ENCODE peak calls at places on chromosomes 4 and X, in ten cellular contexts. S, X, M, P, E, I, G, C, Y and H are unnamed samples. For H3K27me3, the result is how much of the 10 kb centered on the place peaks cover.

GRCh38 chr4:102825261-102826071 is 1.9 kb downstream of the UBE2D3 start:
- DNase-seq in S (no peak), X (peak), M (peak), P (peak), E (no peak), I (peak), G (no peak), C (peak), Y (no peak), H (no peak)

GRCh38 chrX:6228720-6229119 is at the start of gene NLGN4X:
- DNase-seq in S (no peak), X (no peak), M (no peak), P (no peak), E (no peak), I (peak), G (no peak), C (no peak), Y (no peak), H (no peak)

GRCh38 chr4:114383721-114384120 is 214.9 kb upstream of the UGT8 start:
- DNase-seq in S (no peak), X (no peak), M (no peak), P (no peak), E (no peak), I (peak), G (no peak), C (no peak), Y (no peak), H (no peak)

GRCh38 chrX:522456-522855 is 108.1 kb upstream of the SHOX start:
- DNase-seq in S (no peak), X (no peak), M (no peak), P (no peak), E (no peak), I (no peak), G (no peak), C (no peak), Y (no peak), H (no peak)

GRCh38 chr4:48016141-48017107 is at the start of the genes CNGA1 and NIPAL1:
- DNase-seq in S (no peak), X (no peak), M (peak), P (peak), E (peak), I (peak), G (peak), C (peak), Y (peak), H (peak)

GRCh38 chr4:185958094-185958493 is 110.9 kb upstream of the TLR3 start:
- DNase-seq in S (no peak), X (no peak), M (no peak), P (no peak), E (no peak), I (no peak), G (no peak), C (no peak), Y (no peak), H (no peak)

GRCh38 chrX:150887906-150888465 is 10.5 kb downstream of the CD99L2 start:
- DNase-seq in S (no peak), X (no peak), M (no peak), P (no peak), E (no peak), I (peak), G (no peak), C (no peak), Y (no peak), H (no peak)

GRCh38 chrX:40054793-40055192 is 43.0 kb downstream of the BCOR start:
- DNase-seq in S (no peak), X (no peak), M (no peak), P (no peak), E (no peak), I (peak), G (no peak), C (no peak), Y (no peak), H (no peak)

GRCh38 chr4:54228563-54229501 is at the start of gene PDGFRA:
- DNase-seq in S (no peak), X (no peak), M (no peak), P (peak), E (peak), I (peak), G (peak), C (peak), Y (no peak), H (no peak)

GRCh38 chr4:8868321-8869001 is 3.2 kb downstream of the HMX1 start:
- DNase-seq in S (no peak), X (no peak), M (no peak), P (no peak), E (no peak), I (no peak), G (no peak), C (no peak), Y (no peak), H (no peak)

GRCh38 chrX:9431281-9431680 is 33.6 kb upstream of the TBL1X start:
- DNase-seq in S (no peak), X (no peak), M (no peak), P (no peak), E (no peak), I (no peak), G (no peak), C (no peak), Y (no peak), H (no peak)

GRCh38 chrX:135982860-135983259 is 2.4 kb upstream of the SLC9A6 start:
- DNase-seq in S (no peak), X (no peak), M (no peak), P (no peak), E (no peak), I (no peak), G (no peak), C (no peak), Y (no peak), H (no peak)

GRCh38 chrX:3178329-3178728 is 137.1 kb downstream of the ARSF start:
- DNase-seq in S (no peak), X (no peak), M (no peak), P (no peak), E (no peak), I (no peak), G (no peak), C (no peak), Y (no peak), H (no peak)

GRCh38 chr4:183266386-183266785 is 53.7 kb downstream of the CLDN22 start:
- DNase-seq in S (no peak), X (no peak), M (no peak), P (no peak), E (no peak), I (no peak), G (no peak), C (no peak), Y (no peak), H (no peak)

GRCh38 chr4:34636623-34637022 is 1607.7 kb downstream of the ARAP2 start:
- DNase-seq in S (no peak), X (no peak), M (no peak), P (no peak), E (no peak), I (no peak), G (no peak), C (no peak), Y (no peak), H (no peak)

GRCh38 chrX:132610536-132610935 is 121.7 kb upstream of the MBNL3 start:
- DNase-seq in S (no peak), X (no peak), M (no peak), P (no peak), E (no peak), I (no peak), G (no peak), C (no peak), Y (no peak), H (no peak)

GRCh38 chrX:51891821-51892551 is 1.4 kb upstream of the MAGED1 start:
- DNase-seq in S (no peak), X (no peak), M (no peak), P (no peak), E (peak), I (peak), G (peak), C (peak), Y (no peak), H (no peak)

GRCh38 chr4:37983951-37984350 is 23.8 kb downstream of the PTTG2 start:
- DNase-seq in S (no peak), X (no peak), M (no peak), P (no peak), E (no peak), I (no peak), G (no peak), C (no peak), Y (no peak), H (no peak)

GRCh38 chrX:39601193-39602085 is 496.3 kb downstream of the BCOR start:
- DNase-seq in S (no peak), X (no peak), M (no peak), P (no peak), E (no peak), I (no peak), G (no peak), C (no peak), Y (no peak), H (no peak)

GRCh38 chrX:24506082-24506481 is 41.0 kb downstream of the PDK3 start:
- DNase-seq in S (no peak), X (no peak), M (no peak), P (no peak), E (no peak), I (peak), G (no peak), C (no peak), Y (no peak), H (no peak)

GRCh38 chr4:2320746-2321145 is 58.8 kb upstream of the MXD4 start:
- DNase-seq in S (no peak), X (no peak), M (peak), P (peak), E (peak), I (no peak), G (no peak), C (no peak), Y (no peak), H (no peak)

GRCh38 chrX:48702716-48703115 is 6.2 kb downstream of the SUV39H1 start:
- DNase-seq in S (no peak), X (no peak), M (no peak), P (no peak), E (no peak), I (no peak), G (no peak), C (no peak), Y (no peak), H (no peak)

GRCh38 chrX:13732246-13733067 is 2.0 kb downstream of the TRAPPC2 start:
- DNase-seq in S (no peak), X (no peak), M (no peak), P (no peak), E (no peak), I (peak), G (no peak), C (no peak), Y (no peak), H (no peak)

GRCh38 chr4:2322227-2322626 is 60.3 kb upstream of the MXD4 start:
- DNase-seq in S (no peak), X (no peak), M (peak), P (peak), E (peak), I (no peak), G (no peak), C (no peak), Y (no peak), H (no peak)

GRCh38 chr4:185874516-185875230 is 62.7 kb upstream of the SORBS2 start:
- DNase-seq in S (no peak), X (no peak), M (no peak), P (no peak), E (no peak), I (peak), G (no peak), C (no peak), Y (no peak), H (no peak)

GRCh38 chr4:38313999-38314561 is 349.9 kb upstream of the KLF3 start:
- DNase-seq in S (no peak), X (no peak), M (no peak), P (no peak), E (no peak), I (peak), G (no peak), C (no peak), Y (peak), H (no peak)

GRCh38 chrX:10574663-10575062 is 45.7 kb downstream of the MID1 start:
- DNase-seq in S (no peak), X (no peak), M (no peak), P (no peak), E (no peak), I (peak), G (no peak), C (no peak), Y (no peak), H (no peak)

GRCh38 chr4:87219648-87220093 is 747 bp downstream of the KLHL8 start:
- DNase-seq in S (no peak), X (no peak), M (peak), P (no peak), E (no peak), I (peak), G (no peak), C (peak), Y (peak), H (peak)

GRCh38 chr4:69054578-69055200 is 41.6 kb upstream of the UGT2B7 start:
- DNase-seq in S (no peak), X (peak), M (peak), P (no peak), E (no peak), I (peak), G (no peak), C (no peak), Y (no peak), H (no peak)

GRCh38 chr4:101114936-101115372 is 232.4 kb downstream of the PPP3CA start:
- DNase-seq in S (no peak), X (peak), M (no peak), P (no peak), E (no peak), I (peak), G (no peak), C (no peak), Y (no peak), H (no peak)

GRCh38 chr4:83996254-83996653 is 460.3 kb downstream of the GPAT3 start:
- DNase-seq in S (no peak), X (no peak), M (no peak), P (no peak), E (no peak), I (no peak), G (no peak), C (no peak), Y (no peak), H (no peak)

GRCh38 chr4:83989835-83990234 is 453.9 kb downstream of the GPAT3 start:
- DNase-seq in S (no peak), X (no peak), M (no peak), P (no peak), E (no peak), I (no peak), G (no peak), C (no peak), Y (no peak), H (no peak)

DNA sequence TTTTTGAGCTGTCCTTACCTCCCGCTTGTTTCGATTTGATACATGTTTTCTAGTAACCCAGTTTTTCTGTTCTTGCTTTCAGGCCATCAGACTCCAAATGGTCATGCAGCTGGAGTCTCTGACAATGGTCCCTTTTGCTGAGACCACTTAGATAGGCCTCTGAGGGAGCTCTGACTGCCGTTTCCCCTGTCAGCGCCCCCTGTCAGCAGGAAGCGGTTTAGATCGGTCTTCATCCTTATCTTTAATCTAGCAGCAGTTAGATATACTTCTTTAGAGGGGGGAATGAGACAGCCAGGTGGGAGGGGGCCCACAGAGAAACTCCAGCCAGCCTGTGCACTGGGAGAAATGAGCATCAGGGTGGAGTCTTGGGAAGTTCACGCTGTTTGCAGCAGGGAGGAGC is 457.9 kb downstream of the GPAT3 start:
- DNase-seq in S (no peak), X (no peak), M (no peak), P (no peak), E (no peak), I (no peak), G (no peak), C (no peak), Y (no peak), H (no peak)
- TF ChIP-seq CTCF in S (no peak), X (peak), M (no peak), P (no peak), E (no peak), I (no peak), G (no peak), C (no peak), Y (peak), H (no peak)

DNA sequence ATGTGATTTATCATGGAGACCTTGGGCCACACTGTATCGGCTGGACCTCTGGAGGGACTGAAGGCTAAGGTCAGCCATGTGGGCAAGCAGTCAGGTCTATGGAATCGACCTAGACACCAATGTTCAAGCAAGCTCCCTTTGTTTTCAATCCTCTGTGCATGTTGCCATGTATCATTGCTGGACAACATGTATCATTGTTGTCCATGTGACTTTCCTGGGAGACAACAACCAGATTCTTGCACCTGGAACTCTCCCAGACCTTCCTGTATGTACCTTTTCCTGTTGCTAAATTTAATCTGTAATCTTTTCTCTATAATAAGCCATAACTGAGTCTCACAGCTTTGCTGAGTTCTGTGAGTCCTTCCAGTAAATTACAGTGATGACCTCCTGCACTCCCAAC is 329.4 kb upstream of the BOD1L1 start:
- DNase-seq in S (no peak), X (no peak), M (no peak), P (no peak), E (no peak), I (no peak), G (no peak), C (no peak), Y (no peak), H (no peak)
- H3K4me3 ChIP-seq in S (no peak), X (no peak), M (no peak), P (no peak), E (no peak), I (no peak), G (no peak), C (no peak), Y (no peak), H (no peak)

DNA sequence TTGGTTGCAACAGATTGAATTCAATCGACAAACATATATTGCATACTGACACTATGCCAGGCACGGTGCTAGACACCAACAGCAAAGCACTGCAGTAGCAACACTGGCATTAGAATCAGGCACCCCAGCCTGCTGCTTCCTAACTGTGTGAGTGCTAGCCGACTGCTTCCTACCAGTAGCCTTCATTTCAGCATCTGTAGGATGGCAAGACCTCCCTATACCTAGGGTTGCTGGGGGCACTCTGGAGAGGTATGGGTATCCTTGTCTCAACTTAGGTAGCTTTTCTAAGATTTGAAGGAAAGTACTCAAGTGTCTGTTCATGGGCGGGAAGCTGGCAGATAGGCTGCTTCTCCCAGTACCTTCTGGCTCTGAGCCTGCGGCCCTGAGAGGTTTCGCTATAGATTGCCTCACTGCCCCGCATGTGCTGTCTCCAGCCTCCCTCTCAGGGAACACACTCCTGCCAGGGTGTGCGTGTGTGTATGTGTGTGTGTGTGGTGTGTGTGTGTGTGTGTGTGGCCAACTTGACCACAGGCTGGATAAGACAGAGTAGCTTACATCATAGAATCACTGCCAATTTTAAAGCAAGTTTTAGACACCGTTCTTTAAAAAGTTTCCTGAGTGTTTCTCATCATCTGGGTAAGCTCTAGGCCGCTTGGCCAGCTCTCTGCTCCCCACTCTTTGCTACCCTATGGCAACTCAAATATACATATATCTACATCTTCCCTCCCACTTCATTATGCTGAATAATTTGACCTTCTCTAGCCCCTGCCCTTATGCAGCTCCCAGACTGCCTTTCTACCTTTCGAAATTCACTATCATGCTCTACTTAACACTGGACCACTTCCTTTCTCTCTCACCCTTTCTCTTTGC is 97.0 kb upstream of the PJA1 start:
- DNase-seq in S (no peak), X (no peak), M (no peak), P (no peak), E (no peak), I (peak), G (no peak), C (peak), Y (no peak), H (no peak)
- H3K27me3 ChIP-seq in S (under half), X (under half), M (under half), P (half or more), E (under half), I (under half), G (under half), C (under half), Y (under half), H (under half)

GRCh38 chrX:121308276-121308805 is 260.9 kb downstream of the GLUD2 start:
- DNase-seq in S (no peak), X (peak), M (peak), P (no peak), E (no peak), I (peak), G (no peak), C (peak), Y (no peak), H (no peak)
- TF ChIP-seq CTCF in S (no peak), X (peak), M (peak), P (no peak), E (no peak), I (peak), G (no peak), C (peak), Y (peak), H (peak)

DNA sequence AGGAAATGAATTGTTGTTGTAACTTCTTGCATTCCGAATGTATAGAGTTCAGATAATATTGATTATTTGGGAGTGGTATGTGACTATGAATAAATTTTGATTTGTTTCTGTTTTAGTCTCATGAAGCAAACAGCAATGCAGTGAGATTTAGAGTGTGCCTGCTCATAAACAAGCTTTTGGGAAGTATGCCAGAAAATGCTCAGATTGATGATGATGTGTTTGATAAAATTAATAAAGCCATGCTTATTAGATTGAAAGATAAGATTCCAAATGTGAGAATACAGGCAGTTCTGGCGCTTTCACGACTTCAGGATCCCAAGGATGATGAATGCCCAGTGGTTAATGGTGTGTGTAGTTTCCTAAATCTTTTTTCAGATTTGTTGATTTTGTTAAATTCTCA is 2.0 kb downstream of the NCAPG start:
- DNase-seq in S (no peak), X (no peak), M (no peak), P (no peak), E (no peak), I (no peak), G (no peak), C (no peak), Y (no peak), H (no peak)
- H3K4me3 ChIP-seq in S (no peak), X (peak), M (no peak), P (no peak), E (no peak), I (peak), G (no peak), C (no peak), Y (peak), H (no peak)